ENCODE peak calls at places on chromosomes 2 and 18, in nine cellular contexts. One of them, this sample, is unnamed.

GRCh38 chr2:47735912-47736311 is 47.0 kb upstream of the MSH6 start:
- DNase-seq in neural progenitor cell: no peak
- DNase-seq in stimulated activated naive CD8-positive, alpha-beta T cell treated with anti-CD3 and anti-CD28 coated beads, Interleukin-15, Interleukin-2, amounts not matched to agents 100 U/mL and 50 U/mL, for 24 hours: no peak
- DNase-seq in aorta: no peak
- DNase-seq in NCI-H2081 treated with DMSO at 0.1 percent for 48 hours: no peak
- DNase-seq in CD4-positive, alpha-beta memory T cell: no peak
- DNase-seq in NCI-H1694: no peak
- DNase-seq in HS-27A: no peak
- DNase-seq in effector CD8-positive, alpha-beta T cell: no peak
- DNase-seq in this sample: no peak

GRCh38 chr18:76993085-76993382 is 139.5 kb downstream of the MBP start:
- DNase-seq in neural progenitor cell: no peak
- DNase-seq in stimulated activated naive CD8-positive, alpha-beta T cell treated with anti-CD3 and anti-CD28 coated beads, Interleukin-15, Interleukin-2, amounts not matched to agents 100 U/mL and 50 U/mL, for 24 hours: no peak
- DNase-seq in aorta: no peak
- DNase-seq in NCI-H2081 treated with DMSO at 0.1 percent for 48 hours: no peak
- DNase-seq in CD4-positive, alpha-beta memory T cell: no peak
- DNase-seq in NCI-H1694: no peak
- DNase-seq in HS-27A: no peak
- DNase-seq in effector CD8-positive, alpha-beta T cell: no peak
- DNase-seq in this sample: no peak

GRCh38 chr2:157283468-157283867 is 26.0 kb downstream of the GALNT5 start:
- DNase-seq in neural progenitor cell: no peak
- DNase-seq in stimulated activated naive CD8-positive, alpha-beta T cell treated with anti-CD3 and anti-CD28 coated beads, Interleukin-15, Interleukin-2, amounts not matched to agents 100 U/mL and 50 U/mL, for 24 hours: no peak
- DNase-seq in aorta: no peak
- DNase-seq in NCI-H2081 treated with DMSO at 0.1 percent for 48 hours: peak
- DNase-seq in CD4-positive, alpha-beta memory T cell: no peak
- DNase-seq in NCI-H1694: peak
- DNase-seq in HS-27A: no peak
- DNase-seq in effector CD8-positive, alpha-beta T cell: no peak
- DNase-seq in this sample: no peak

GRCh38 chr2:207483477-207483876 is 46.3 kb upstream of the CREB1 start:
- DNase-seq in neural progenitor cell: no peak
- DNase-seq in stimulated activated naive CD8-positive, alpha-beta T cell treated with anti-CD3 and anti-CD28 coated beads, Interleukin-15, Interleukin-2, amounts not matched to agents 100 U/mL and 50 U/mL, for 24 hours: no peak
- DNase-seq in aorta: no peak
- DNase-seq in NCI-H2081 treated with DMSO at 0.1 percent for 48 hours: no peak
- DNase-seq in CD4-positive, alpha-beta memory T cell: no peak
- DNase-seq in NCI-H1694: no peak
- DNase-seq in HS-27A: no peak
- DNase-seq in effector CD8-positive, alpha-beta T cell: no peak
- DNase-seq in this sample: no peak

GRCh38 chr18:62281684-62282083 is 43.4 kb upstream of the TNFRSF11A start:
- DNase-seq in neural progenitor cell: no peak
- DNase-seq in stimulated activated naive CD8-positive, alpha-beta T cell treated with anti-CD3 and anti-CD28 coated beads, Interleukin-15, Interleukin-2, amounts not matched to agents 100 U/mL and 50 U/mL, for 24 hours: no peak
- DNase-seq in aorta: no peak
- DNase-seq in NCI-H2081 treated with DMSO at 0.1 percent for 48 hours: no peak
- DNase-seq in CD4-positive, alpha-beta memory T cell: no peak
- DNase-seq in NCI-H1694: no peak
- DNase-seq in HS-27A: peak
- DNase-seq in effector CD8-positive, alpha-beta T cell: no peak
- DNase-seq in this sample: no peak

GRCh38 chr2:156437272-156437671 is 1.1 kb downstream of the GPD2 start:
- DNase-seq in neural progenitor cell: peak
- DNase-seq in stimulated activated naive CD8-positive, alpha-beta T cell treated with anti-CD3 and anti-CD28 coated beads, Interleukin-15, Interleukin-2, amounts not matched to agents 100 U/mL and 50 U/mL, for 24 hours: no peak
- DNase-seq in aorta: peak
- DNase-seq in NCI-H2081 treated with DMSO at 0.1 percent for 48 hours: no peak
- DNase-seq in CD4-positive, alpha-beta memory T cell: no peak
- DNase-seq in NCI-H1694: no peak
- DNase-seq in HS-27A: no peak
- DNase-seq in effector CD8-positive, alpha-beta T cell: no peak
- DNase-seq in this sample: no peak

GRCh38 chr2:144703852-144704324 is 184.0 kb upstream of the ZEB2 start:
- DNase-seq in neural progenitor cell: no peak
- DNase-seq in stimulated activated naive CD8-positive, alpha-beta T cell treated with anti-CD3 and anti-CD28 coated beads, Interleukin-15, Interleukin-2, amounts not matched to agents 100 U/mL and 50 U/mL, for 24 hours: peak
- DNase-seq in aorta: peak
- DNase-seq in NCI-H2081 treated with DMSO at 0.1 percent for 48 hours: no peak
- DNase-seq in CD4-positive, alpha-beta memory T cell: no peak
- DNase-seq in NCI-H1694: no peak
- DNase-seq in HS-27A: no peak
- DNase-seq in effector CD8-positive, alpha-beta T cell: no peak
- DNase-seq in this sample: peak

GRCh38 chr2:12075603-12076002 is 329.2 kb downstream of the LPIN1 start:
- DNase-seq in neural progenitor cell: no peak
- DNase-seq in stimulated activated naive CD8-positive, alpha-beta T cell treated with anti-CD3 and anti-CD28 coated beads, Interleukin-15, Interleukin-2, amounts not matched to agents 100 U/mL and 50 U/mL, for 24 hours: no peak
- DNase-seq in aorta: no peak
- DNase-seq in NCI-H2081 treated with DMSO at 0.1 percent for 48 hours: no peak
- DNase-seq in CD4-positive, alpha-beta memory T cell: no peak
- DNase-seq in NCI-H1694: no peak
- DNase-seq in HS-27A: no peak
- DNase-seq in effector CD8-positive, alpha-beta T cell: no peak
- DNase-seq in this sample: no peak

GRCh38 chr2:239857591-239857990 is 167.6 kb downstream of the NDUFA10 start:
- DNase-seq in neural progenitor cell: no peak
- DNase-seq in stimulated activated naive CD8-positive, alpha-beta T cell treated with anti-CD3 and anti-CD28 coated beads, Interleukin-15, Interleukin-2, amounts not matched to agents 100 U/mL and 50 U/mL, for 24 hours: no peak
- DNase-seq in aorta: no peak
- DNase-seq in NCI-H2081 treated with DMSO at 0.1 percent for 48 hours: no peak
- DNase-seq in CD4-positive, alpha-beta memory T cell: no peak
- DNase-seq in NCI-H1694: no peak
- DNase-seq in HS-27A: no peak
- DNase-seq in effector CD8-positive, alpha-beta T cell: no peak
- DNase-seq in this sample: no peak

GRCh38 chr2:100776445-100776844 is 43.5 kb upstream of the NPAS2 start:
- DNase-seq in neural progenitor cell: no peak
- DNase-seq in stimulated activated naive CD8-positive, alpha-beta T cell treated with anti-CD3 and anti-CD28 coated beads, Interleukin-15, Interleukin-2, amounts not matched to agents 100 U/mL and 50 U/mL, for 24 hours: no peak
- DNase-seq in aorta: no peak
- DNase-seq in NCI-H2081 treated with DMSO at 0.1 percent for 48 hours: no peak
- DNase-seq in CD4-positive, alpha-beta memory T cell: no peak
- DNase-seq in NCI-H1694: no peak
- DNase-seq in HS-27A: no peak
- DNase-seq in effector CD8-positive, alpha-beta T cell: no peak
- DNase-seq in this sample: no peak

GRCh38 chr18:45638544-45638943 is 23.3 kb downstream of the SLC14A2 start:
- DNase-seq in neural progenitor cell: no peak
- DNase-seq in stimulated activated naive CD8-positive, alpha-beta T cell treated with anti-CD3 and anti-CD28 coated beads, Interleukin-15, Interleukin-2, amounts not matched to agents 100 U/mL and 50 U/mL, for 24 hours: no peak
- DNase-seq in aorta: no peak
- DNase-seq in NCI-H2081 treated with DMSO at 0.1 percent for 48 hours: no peak
- DNase-seq in CD4-positive, alpha-beta memory T cell: no peak
- DNase-seq in NCI-H1694: no peak
- DNase-seq in HS-27A: no peak
- DNase-seq in effector CD8-positive, alpha-beta T cell: no peak
- DNase-seq in this sample: no peak

GRCh38 chr2:127398239-127398590 is 10.4 kb upstream of the MAP3K2 start:
- DNase-seq in neural progenitor cell: no peak
- DNase-seq in stimulated activated naive CD8-positive, alpha-beta T cell treated with anti-CD3 and anti-CD28 coated beads, Interleukin-15, Interleukin-2, amounts not matched to agents 100 U/mL and 50 U/mL, for 24 hours: peak
- DNase-seq in aorta: peak
- DNase-seq in NCI-H2081 treated with DMSO at 0.1 percent for 48 hours: no peak
- DNase-seq in CD4-positive, alpha-beta memory T cell: no peak
- DNase-seq in NCI-H1694: no peak
- DNase-seq in HS-27A: peak
- DNase-seq in effector CD8-positive, alpha-beta T cell: no peak
- DNase-seq in this sample: peak

GRCh38 chr18:59547691-59548182 is 149.5 kb downstream of the CCBE1 start:
- DNase-seq in neural progenitor cell: peak
- DNase-seq in stimulated activated naive CD8-positive, alpha-beta T cell treated with anti-CD3 and anti-CD28 coated beads, Interleukin-15, Interleukin-2, amounts not matched to agents 100 U/mL and 50 U/mL, for 24 hours: no peak
- DNase-seq in aorta: no peak
- DNase-seq in NCI-H2081 treated with DMSO at 0.1 percent for 48 hours: no peak
- DNase-seq in CD4-positive, alpha-beta memory T cell: no peak
- DNase-seq in NCI-H1694: no peak
- DNase-seq in HS-27A: peak
- DNase-seq in effector CD8-positive, alpha-beta T cell: no peak
- DNase-seq in this sample: no peak

GRCh38 chr18:12948055-12948804 is 419 bp downstream of the SEH1L start:
- DNase-seq in neural progenitor cell: peak
- DNase-seq in stimulated activated naive CD8-positive, alpha-beta T cell treated with anti-CD3 and anti-CD28 coated beads, Interleukin-15, Interleukin-2, amounts not matched to agents 100 U/mL and 50 U/mL, for 24 hours: peak
- DNase-seq in aorta: peak
- DNase-seq in NCI-H2081 treated with DMSO at 0.1 percent for 48 hours: peak
- DNase-seq in CD4-positive, alpha-beta memory T cell: peak
- DNase-seq in NCI-H1694: peak
- DNase-seq in HS-27A: peak
- DNase-seq in effector CD8-positive, alpha-beta T cell: peak
- DNase-seq in this sample: peak

GRCh38 chr2:136765256-136765735 is at the start of gene THSD7B:
- DNase-seq in neural progenitor cell: peak
- DNase-seq in stimulated activated naive CD8-positive, alpha-beta T cell treated with anti-CD3 and anti-CD28 coated beads, Interleukin-15, Interleukin-2, amounts not matched to agents 100 U/mL and 50 U/mL, for 24 hours: no peak
- DNase-seq in aorta: no peak
- DNase-seq in NCI-H2081 treated with DMSO at 0.1 percent for 48 hours: no peak
- DNase-seq in CD4-positive, alpha-beta memory T cell: no peak
- DNase-seq in NCI-H1694: no peak
- DNase-seq in HS-27A: no peak
- DNase-seq in effector CD8-positive, alpha-beta T cell: no peak
- DNase-seq in this sample: no peak

GRCh38 chr2:29293830-29294438 is 178.7 kb downstream of the CLIP4 start:
- DNase-seq in neural progenitor cell: peak
- DNase-seq in stimulated activated naive CD8-positive, alpha-beta T cell treated with anti-CD3 and anti-CD28 coated beads, Interleukin-15, Interleukin-2, amounts not matched to agents 100 U/mL and 50 U/mL, for 24 hours: peak
- DNase-seq in aorta: no peak
- DNase-seq in NCI-H2081 treated with DMSO at 0.1 percent for 48 hours: no peak
- DNase-seq in CD4-positive, alpha-beta memory T cell: no peak
- DNase-seq in NCI-H1694: no peak
- DNase-seq in HS-27A: no peak
- DNase-seq in effector CD8-positive, alpha-beta T cell: no peak
- DNase-seq in this sample: peak

GRCh38 chr2:63594622-63595021 is 5.9 kb downstream of the MDH1 start:
- DNase-seq in neural progenitor cell: no peak
- DNase-seq in stimulated activated naive CD8-positive, alpha-beta T cell treated with anti-CD3 and anti-CD28 coated beads, Interleukin-15, Interleukin-2, amounts not matched to agents 100 U/mL and 50 U/mL, for 24 hours: no peak
- DNase-seq in aorta: no peak
- DNase-seq in NCI-H2081 treated with DMSO at 0.1 percent for 48 hours: no peak
- DNase-seq in CD4-positive, alpha-beta memory T cell: no peak
- DNase-seq in NCI-H1694: no peak
- DNase-seq in HS-27A: no peak
- DNase-seq in effector CD8-positive, alpha-beta T cell: no peak
- DNase-seq in this sample: no peak

GRCh38 chr2:105576440-105577241 is 168.1 kb upstream of the NCK2 start:
- DNase-seq in neural progenitor cell: peak
- DNase-seq in stimulated activated naive CD8-positive, alpha-beta T cell treated with anti-CD3 and anti-CD28 coated beads, Interleukin-15, Interleukin-2, amounts not matched to agents 100 U/mL and 50 U/mL, for 24 hours: peak
- DNase-seq in aorta: no peak
- DNase-seq in NCI-H2081 treated with DMSO at 0.1 percent for 48 hours: peak
- DNase-seq in CD4-positive, alpha-beta memory T cell: peak
- DNase-seq in NCI-H1694: peak
- DNase-seq in HS-27A: no peak
- DNase-seq in effector CD8-positive, alpha-beta T cell: no peak
- DNase-seq in this sample: no peak

GRCh38 chr2:232668805-232669444 is 28.2 kb upstream of the GIGYF2 start:
- DNase-seq in neural progenitor cell: peak
- DNase-seq in stimulated activated naive CD8-positive, alpha-beta T cell treated with anti-CD3 and anti-CD28 coated beads, Interleukin-15, Interleukin-2, amounts not matched to agents 100 U/mL and 50 U/mL, for 24 hours: no peak
- DNase-seq in aorta: no peak
- DNase-seq in NCI-H2081 treated with DMSO at 0.1 percent for 48 hours: no peak
- DNase-seq in CD4-positive, alpha-beta memory T cell: no peak
- DNase-seq in NCI-H1694: no peak
- DNase-seq in HS-27A: no peak
- DNase-seq in effector CD8-positive, alpha-beta T cell: no peak
- DNase-seq in this sample: no peak

GRCh38 chr2:226461981-226462380 is 337.6 kb downstream of the IRS1 start:
- DNase-seq in neural progenitor cell: no peak
- DNase-seq in stimulated activated naive CD8-positive, alpha-beta T cell treated with anti-CD3 and anti-CD28 coated beads, Interleukin-15, Interleukin-2, amounts not matched to agents 100 U/mL and 50 U/mL, for 24 hours: no peak
- DNase-seq in aorta: no peak
- DNase-seq in NCI-H2081 treated with DMSO at 0.1 percent for 48 hours: no peak
- DNase-seq in CD4-positive, alpha-beta memory T cell: no peak
- DNase-seq in NCI-H1694: no peak
- DNase-seq in HS-27A: no peak
- DNase-seq in effector CD8-positive, alpha-beta T cell: no peak
- DNase-seq in this sample: no peak

GRCh38 chr2:158753561-158754302 is 41.4 kb upstream of the DAPL1 start:
- DNase-seq in neural progenitor cell: peak
- DNase-seq in stimulated activated naive CD8-positive, alpha-beta T cell treated with anti-CD3 and anti-CD28 coated beads, Interleukin-15, Interleukin-2, amounts not matched to agents 100 U/mL and 50 U/mL, for 24 hours: peak
- DNase-seq in aorta: no peak
- DNase-seq in NCI-H2081 treated with DMSO at 0.1 percent for 48 hours: no peak
- DNase-seq in CD4-positive, alpha-beta memory T cell: peak
- DNase-seq in NCI-H1694: peak
- DNase-seq in HS-27A: peak
- DNase-seq in effector CD8-positive, alpha-beta T cell: no peak
- DNase-seq in this sample: peak

GRCh38 chr2:217497850-217498377 is 504.9 kb downstream of the TNS1 start:
- DNase-seq in neural progenitor cell: no peak
- DNase-seq in stimulated activated naive CD8-positive, alpha-beta T cell treated with anti-CD3 and anti-CD28 coated beads, Interleukin-15, Interleukin-2, amounts not matched to agents 100 U/mL and 50 U/mL, for 24 hours: no peak
- DNase-seq in aorta: no peak
- DNase-seq in NCI-H2081 treated with DMSO at 0.1 percent for 48 hours: no peak
- DNase-seq in CD4-positive, alpha-beta memory T cell: no peak
- DNase-seq in NCI-H1694: no peak
- DNase-seq in HS-27A: no peak
- DNase-seq in effector CD8-positive, alpha-beta T cell: no peak
- DNase-seq in this sample: no peak

GRCh38 chr18:69216390-69216789 is 184.3 kb upstream of the DOK6 start:
- DNase-seq in neural progenitor cell: no peak
- DNase-seq in stimulated activated naive CD8-positive, alpha-beta T cell treated with anti-CD3 and anti-CD28 coated beads, Interleukin-15, Interleukin-2, amounts not matched to agents 100 U/mL and 50 U/mL, for 24 hours: no peak
- DNase-seq in aorta: no peak
- DNase-seq in NCI-H2081 treated with DMSO at 0.1 percent for 48 hours: peak
- DNase-seq in CD4-positive, alpha-beta memory T cell: no peak
- DNase-seq in NCI-H1694: no peak
- DNase-seq in HS-27A: no peak
- DNase-seq in effector CD8-positive, alpha-beta T cell: no peak
- DNase-seq in this sample: no peak

GRCh38 chr2:238689331-238689730 is 158.6 kb upstream of the TWIST2 start:
- DNase-seq in neural progenitor cell: no peak
- DNase-seq in stimulated activated naive CD8-positive, alpha-beta T cell treated with anti-CD3 and anti-CD28 coated beads, Interleukin-15, Interleukin-2, amounts not matched to agents 100 U/mL and 50 U/mL, for 24 hours: no peak
- DNase-seq in aorta: no peak
- DNase-seq in NCI-H2081 treated with DMSO at 0.1 percent for 48 hours: no peak
- DNase-seq in CD4-positive, alpha-beta memory T cell: no peak
- DNase-seq in NCI-H1694: no peak
- DNase-seq in HS-27A: no peak
- DNase-seq in effector CD8-positive, alpha-beta T cell: no peak
- DNase-seq in this sample: no peak

GRCh38 chr2:72041638-72042111 is 106.0 kb downstream of the CYP26B1 start:
- DNase-seq in neural progenitor cell: no peak
- DNase-seq in stimulated activated naive CD8-positive, alpha-beta T cell treated with anti-CD3 and anti-CD28 coated beads, Interleukin-15, Interleukin-2, amounts not matched to agents 100 U/mL and 50 U/mL, for 24 hours: no peak
- DNase-seq in aorta: no peak
- DNase-seq in NCI-H2081 treated with DMSO at 0.1 percent for 48 hours: no peak
- DNase-seq in CD4-positive, alpha-beta memory T cell: no peak
- DNase-seq in NCI-H1694: peak
- DNase-seq in HS-27A: no peak
- DNase-seq in effector CD8-positive, alpha-beta T cell: no peak
- DNase-seq in this sample: no peak

GRCh38 chr2:143128681-143129580 is at the start of gene ARHGAP15:
- DNase-seq in neural progenitor cell: no peak
- DNase-seq in stimulated activated naive CD8-positive, alpha-beta T cell treated with anti-CD3 and anti-CD28 coated beads, Interleukin-15, Interleukin-2, amounts not matched to agents 100 U/mL and 50 U/mL, for 24 hours: peak
- DNase-seq in aorta: peak
- DNase-seq in NCI-H2081 treated with DMSO at 0.1 percent for 48 hours: no peak
- DNase-seq in CD4-positive, alpha-beta memory T cell: peak
- DNase-seq in NCI-H1694: no peak
- DNase-seq in HS-27A: no peak
- DNase-seq in effector CD8-positive, alpha-beta T cell: peak
- DNase-seq in this sample: peak

GRCh38 chr2:54331095-54331835 is 75.2 kb upstream of the TSPYL6 start:
- DNase-seq in neural progenitor cell: no peak
- DNase-seq in stimulated activated naive CD8-positive, alpha-beta T cell treated with anti-CD3 and anti-CD28 coated beads, Interleukin-15, Interleukin-2, amounts not matched to agents 100 U/mL and 50 U/mL, for 24 hours: peak
- DNase-seq in aorta: no peak
- DNase-seq in NCI-H2081 treated with DMSO at 0.1 percent for 48 hours: no peak
- DNase-seq in CD4-positive, alpha-beta memory T cell: no peak
- DNase-seq in NCI-H1694: no peak
- DNase-seq in HS-27A: no peak
- DNase-seq in effector CD8-positive, alpha-beta T cell: no peak
- DNase-seq in this sample: no peak

GRCh38 chr2:122100371-122101150 is 345.1 kb downstream of the TSN start:
- DNase-seq in neural progenitor cell: no peak
- DNase-seq in stimulated activated naive CD8-positive, alpha-beta T cell treated with anti-CD3 and anti-CD28 coated beads, Interleukin-15, Interleukin-2, amounts not matched to agents 100 U/mL and 50 U/mL, for 24 hours: no peak
- DNase-seq in aorta: no peak
- DNase-seq in NCI-H2081 treated with DMSO at 0.1 percent for 48 hours: no peak
- DNase-seq in CD4-positive, alpha-beta memory T cell: no peak
- DNase-seq in NCI-H1694: no peak
- DNase-seq in HS-27A: peak
- DNase-seq in effector CD8-positive, alpha-beta T cell: no peak
- DNase-seq in this sample: no peak

GRCh38 chr2:20818820-20819219 is 4.1 kb downstream of the LDAH start:
- DNase-seq in neural progenitor cell: no peak
- DNase-seq in stimulated activated naive CD8-positive, alpha-beta T cell treated with anti-CD3 and anti-CD28 coated beads, Interleukin-15, Interleukin-2, amounts not matched to agents 100 U/mL and 50 U/mL, for 24 hours: no peak
- DNase-seq in aorta: no peak
- DNase-seq in NCI-H2081 treated with DMSO at 0.1 percent for 48 hours: no peak
- DNase-seq in CD4-positive, alpha-beta memory T cell: no peak
- DNase-seq in NCI-H1694: no peak
- DNase-seq in HS-27A: no peak
- DNase-seq in effector CD8-positive, alpha-beta T cell: no peak
- DNase-seq in this sample: no peak

GRCh38 chr2:159030674-159031380 is 62.4 kb downstream of the TANC1 start:
- DNase-seq in neural progenitor cell: peak
- DNase-seq in stimulated activated naive CD8-positive, alpha-beta T cell treated with anti-CD3 and anti-CD28 coated beads, Interleukin-15, Interleukin-2, amounts not matched to agents 100 U/mL and 50 U/mL, for 24 hours: no peak
- DNase-seq in aorta: peak
- DNase-seq in NCI-H2081 treated with DMSO at 0.1 percent for 48 hours: no peak
- DNase-seq in CD4-positive, alpha-beta memory T cell: no peak
- DNase-seq in NCI-H1694: no peak
- DNase-seq in HS-27A: peak
- DNase-seq in effector CD8-positive, alpha-beta T cell: no peak
- DNase-seq in this sample: no peak

GRCh38 chr2:240591226-240591625 is 4.7 kb downstream of the CAPN10 start:
- DNase-seq in neural progenitor cell: no peak
- DNase-seq in stimulated activated naive CD8-positive, alpha-beta T cell treated with anti-CD3 and anti-CD28 coated beads, Interleukin-15, Interleukin-2, amounts not matched to agents 100 U/mL and 50 U/mL, for 24 hours: no peak
- DNase-seq in aorta: no peak
- DNase-seq in NCI-H2081 treated with DMSO at 0.1 percent for 48 hours: no peak
- DNase-seq in CD4-positive, alpha-beta memory T cell: no peak
- DNase-seq in NCI-H1694: no peak
- DNase-seq in HS-27A: no peak
- DNase-seq in effector CD8-positive, alpha-beta T cell: no peak
- DNase-seq in this sample: no peak